ENCODE peak calls at places on chromosomes 1 and 21, in seven cellular contexts. X, O, L, P, F, I and A are unnamed samples.

GRCh38 chr1:119873166-119874025 is 22.9 kb downstream of the ADAM30 start:
- DNase-seq in X (no peak), F (no peak), I (no peak), O (peak), P (peak), L (peak), A (no peak)

GRCh38 chr1:52905376-52905698 is 16.2 kb downstream of the ECHDC2 start:
- DNase-seq in X (no peak), P (no peak), O (no peak), F (no peak), L (no peak), I (no peak), A (no peak)

GRCh38 chr1:180384606-180385005 is 117.8 kb downstream of the ACBD6 start:
- DNase-seq in O (no peak), F (no peak), P (no peak), X (no peak), I (no peak), L (no peak), A (no peak)

GRCh38 chr21:43211085-43212071 is 42.6 kb downstream of the CRYAA start:
- DNase-seq in L (no peak), X (no peak), P (no peak), I (peak), F (peak), O (peak), A (no peak)

GRCh38 chr1:87134061-87134460 is 194.6 kb upstream of the LMO4 start:
- DNase-seq in I (no peak), X (no peak), F (no peak), P (no peak), L (no peak), O (no peak), A (no peak)

GRCh38 chr21:35448876-35449599 is 399.9 kb upstream of the RUNX1 start:
- DNase-seq in I (no peak), O (no peak), X (no peak), F (no peak), L (no peak), P (no peak), A (no peak)

GRCh38 chr1:9892563-9893528 is 17.2 kb downstream of the CTNNBIP1 start:
- DNase-seq in O (peak), L (peak), F (no peak), P (peak), X (no peak), I (no peak), A (no peak)

GRCh38 chr1:209652873-209653401 is 712 bp upstream of the LAMB3 start:
- DNase-seq in I (peak), O (peak), P (no peak), F (peak), X (peak), L (no peak), A (no peak)

GRCh38 chr1:33093004-33093403 is 12.1 kb downstream of the AZIN2 start:
- DNase-seq in O (no peak), I (no peak), L (no peak), X (no peak), P (no peak), F (no peak), A (no peak)

GRCh38 chr1:110288111-110288510 is 51.1 kb upstream of the RBM15 start:
- DNase-seq in X (no peak), L (no peak), O (no peak), I (no peak), P (no peak), F (no peak), A (no peak)

GRCh38 chr1:11629626-11630025 is 24.6 kb downstream of the FBXO2 start:
- DNase-seq in L (no peak), O (no peak), P (no peak), F (no peak), X (no peak), I (no peak), A (no peak)

GRCh38 chr21:45256021-45256911 is 31.4 kb downstream of the POFUT2 start:
- DNase-seq in I (no peak), F (no peak), L (no peak), P (peak), X (no peak), O (no peak), A (no peak)

GRCh38 chr1:202200112-202200548 is 6.5 kb downstream of the LGR6 start:
- DNase-seq in I (no peak), X (no peak), L (no peak), O (no peak), P (peak), F (no peak), A (no peak)

GRCh38 chr1:20480261-20481157 is 5.5 kb downstream of the CAMK2N1 start:
- DNase-seq in L (no peak), X (no peak), P (no peak), I (no peak), O (no peak), F (no peak), A (no peak)

GRCh38 chr1:52041551-52042185 is 8.1 kb upstream of the KTI12 start:
- DNase-seq in O (peak), F (no peak), L (no peak), X (no peak), P (no peak), I (no peak), A (no peak)

GRCh38 chr21:35646606-35647005 is 413.7 kb downstream of the SETD4 start:
- DNase-seq in O (no peak), P (no peak), I (no peak), X (no peak), F (no peak), L (peak), A (no peak)

GRCh38 chr1:41492341-41492848 is 7.9 kb upstream of the EDN2 start:
- DNase-seq in X (peak), O (peak), I (peak), F (no peak), L (no peak), P (no peak), A (peak)

GRCh38 chr1:51875836-51876235 is 2.7 kb downstream of the NRDC start:
- DNase-seq in X (no peak), L (no peak), I (no peak), O (no peak), F (no peak), P (no peak), A (no peak)

GRCh38 chr1:174160109-174160473 is 771 bp downstream of the RABGAP1L start:
- DNase-seq in O (peak), F (peak), I (peak), X (peak), P (peak), L (peak), A (no peak)

GRCh38 chr1:150981177-150981804 is 801 bp upstream of the ANXA9 start:
- DNase-seq in P (no peak), X (no peak), O (no peak), L (no peak), F (peak), I (peak), A (peak)

GRCh38 chr21:33976082-33976979 is 60.7 kb upstream of the ATP5PO start:
- DNase-seq in P (no peak), I (no peak), F (peak), L (peak), O (peak), X (peak), A (peak)

GRCh38 chr1:150807257-150807637 is 813 bp downstream of the CTSK start:
- DNase-seq in L (peak), X (no peak), F (no peak), P (no peak), O (no peak), I (no peak), A (no peak)

GRCh38 chr1:84632975-84633427 is 57.3 kb downstream of the SSX2IP start:
- DNase-seq in F (no peak), P (no peak), X (no peak), L (peak), I (no peak), O (peak), A (no peak)

GRCh38 chr1:58345215-58346075 is 201.1 kb downstream of the OMA1 start:
- DNase-seq in I (no peak), P (no peak), O (no peak), L (no peak), X (no peak), F (no peak), A (no peak)

GRCh38 chr1:65170511-65171142 is 22.6 kb downstream of the AK4 start:
- DNase-seq in I (no peak), L (peak), F (no peak), O (peak), P (peak), X (no peak), A (no peak)

GRCh38 chr1:16717174-16718108 is 22.9 kb upstream of the RNU1-4 start:
- DNase-seq in L (no peak), I (no peak), P (no peak), F (no peak), O (no peak), X (no peak), A (no peak)

GRCh38 chr1:91091812-91092211 is 70.0 kb upstream of the ZNF644 start:
- DNase-seq in X (no peak), L (no peak), P (no peak), O (peak), I (peak), F (no peak), A (no peak)

GRCh38 chr21:42021751-42022430 is 11.7 kb upstream of the ZBTB21 start:
- DNase-seq in P (no peak), L (no peak), I (no peak), O (no peak), X (no peak), F (no peak), A (no peak)

GRCh38 chr1:55062801-55063561 is 23.6 kb downstream of the PCSK9 start:
- DNase-seq in L (no peak), X (no peak), I (no peak), P (no peak), O (no peak), F (no peak), A (no peak)

GRCh38 chr21:35962917-35963316 is 97.4 kb downstream of the SETD4 start:
- DNase-seq in F (no peak), O (no peak), P (no peak), I (no peak), L (no peak), X (no peak), A (no peak)